ENCODE peak calls at places on chromosomes 13 and 19, in seven cellular contexts. One of them, this sample, is unnamed. For H3K27me3, the result is how much of the 10 kb centered on the place peaks cover.

GRCh38 chr13:80336335-80336734 is 4.6 kb downstream of the SPRY2 start:
- DNase-seq in adrenal gland: no peak
- DNase-seq in HepG2: no peak
- DNase-seq in heart right ventricle: no peak
- DNase-seq in right cardiac atrium: no peak
- DNase-seq in ovary: no peak
- DNase-seq in thoracic aorta: no peak
- DNase-seq in this sample: no peak

GRCh38 chr13:19782049-19782726 is 557 bp downstream of the PSPC1 start:
- DNase-seq in adrenal gland: peak
- DNase-seq in HepG2: no peak
- DNase-seq in heart right ventricle: peak
- DNase-seq in right cardiac atrium: peak
- DNase-seq in ovary: peak
- DNase-seq in thoracic aorta: peak
- DNase-seq in this sample: peak

GRCh38 chr13:112617754-112618375 is 29.9 kb upstream of the TUBGCP3 start:
- DNase-seq in adrenal gland: peak
- DNase-seq in HepG2: no peak
- DNase-seq in heart right ventricle: no peak
- DNase-seq in right cardiac atrium: no peak
- DNase-seq in ovary: no peak
- DNase-seq in thoracic aorta: no peak
- DNase-seq in this sample: no peak

GRCh38 chr13:69485991-69486592 is 621.5 kb upstream of the ATXN8OS start:
- DNase-seq in adrenal gland: no peak
- DNase-seq in HepG2: no peak
- DNase-seq in heart right ventricle: no peak
- DNase-seq in right cardiac atrium: no peak
- DNase-seq in ovary: no peak
- DNase-seq in thoracic aorta: no peak
- DNase-seq in this sample: no peak

GRCh38 chr19:35509018-35509652 is 4.3 kb downstream of the DMKN start:
- DNase-seq in adrenal gland: no peak
- DNase-seq in HepG2: peak
- DNase-seq in heart right ventricle: no peak
- DNase-seq in right cardiac atrium: no peak
- DNase-seq in ovary: peak
- DNase-seq in thoracic aorta: no peak
- DNase-seq in this sample: no peak

GRCh38 chr13:77415253-77416127 is 88.6 kb upstream of the MYCBP2 start:
- DNase-seq in adrenal gland: no peak
- DNase-seq in HepG2: no peak
- DNase-seq in heart right ventricle: no peak
- DNase-seq in right cardiac atrium: no peak
- DNase-seq in ovary: no peak
- DNase-seq in thoracic aorta: no peak
- DNase-seq in this sample: no peak

GRCh38 chr19:932647-933552 is 7.1 kb downstream of the ARID3A start:
- DNase-seq in adrenal gland: peak
- DNase-seq in HepG2: no peak
- DNase-seq in heart right ventricle: peak
- DNase-seq in right cardiac atrium: peak
- DNase-seq in ovary: peak
- DNase-seq in thoracic aorta: no peak
- DNase-seq in this sample: peak

GRCh38 chr13:27161423-27161822 is 10.2 kb downstream of the USP12 start:
- DNase-seq in adrenal gland: no peak
- DNase-seq in HepG2: no peak
- DNase-seq in heart right ventricle: no peak
- DNase-seq in right cardiac atrium: no peak
- DNase-seq in ovary: no peak
- DNase-seq in thoracic aorta: no peak
- DNase-seq in this sample: no peak

GRCh38 chr19:39474139-39474620 is 6.5 kb upstream of the TIMM50 start:
- DNase-seq in adrenal gland: peak
- DNase-seq in HepG2: peak
- DNase-seq in heart right ventricle: peak
- DNase-seq in right cardiac atrium: peak
- DNase-seq in ovary: peak
- DNase-seq in thoracic aorta: no peak
- DNase-seq in this sample: peak

GRCh38 chr19:28472843-28473242 is 740.1 kb downstream of the UQCRFS1 start:
- DNase-seq in adrenal gland: peak
- DNase-seq in HepG2: no peak
- DNase-seq in heart right ventricle: no peak
- DNase-seq in right cardiac atrium: peak
- DNase-seq in ovary: no peak
- DNase-seq in thoracic aorta: no peak
- DNase-seq in this sample: peak

GRCh38 chr13:35898041-35898440 is 233.1 kb downstream of the DCLK1 start:
- DNase-seq in adrenal gland: no peak
- DNase-seq in HepG2: no peak
- DNase-seq in heart right ventricle: no peak
- DNase-seq in right cardiac atrium: no peak
- DNase-seq in ovary: no peak
- DNase-seq in thoracic aorta: no peak
- DNase-seq in this sample: no peak

GRCh38 chr19:18021121-18021755 is 13.3 kb downstream of the ARRDC2 start:
- DNase-seq in adrenal gland: peak
- DNase-seq in HepG2: no peak
- DNase-seq in heart right ventricle: peak
- DNase-seq in right cardiac atrium: peak
- DNase-seq in ovary: peak
- DNase-seq in thoracic aorta: peak
- DNase-seq in this sample: peak

DNA sequence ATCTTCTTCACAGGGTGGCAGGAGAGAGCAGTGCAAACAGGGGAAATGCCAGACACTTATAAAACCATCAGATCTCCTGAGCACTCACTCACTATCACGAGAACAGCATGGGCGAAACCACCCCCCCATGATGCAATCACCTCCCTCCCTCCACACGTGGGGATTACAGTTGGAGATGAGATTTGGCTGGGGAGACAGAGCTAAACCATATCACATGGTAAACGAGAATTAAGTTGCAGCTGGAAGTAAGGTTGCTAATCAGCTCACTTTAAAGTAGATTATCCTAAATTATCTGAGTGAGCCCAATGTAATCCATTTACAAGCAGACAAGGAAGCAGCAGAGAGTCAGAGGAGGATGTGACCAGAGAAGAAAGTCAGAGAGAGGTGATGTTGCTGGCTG is 102.2 kb upstream of the IPO5 start:
- DNase-seq in adrenal gland: no peak
- DNase-seq in HepG2: no peak
- DNase-seq in heart right ventricle: no peak
- DNase-seq in right cardiac atrium: no peak
- DNase-seq in ovary: no peak
- DNase-seq in thoracic aorta: no peak
- DNase-seq in this sample: no peak
- H3K27me3 ChIP-seq in adrenal gland: under half
- H3K27me3 ChIP-seq in HepG2: under half
- H3K27me3 ChIP-seq in heart right ventricle: under half
- H3K27me3 ChIP-seq in right cardiac atrium: under half
- H3K27me3 ChIP-seq in ovary: under half
- H3K27me3 ChIP-seq in thoracic aorta: under half
- H3K27me3 ChIP-seq in this sample: under half

DNA sequence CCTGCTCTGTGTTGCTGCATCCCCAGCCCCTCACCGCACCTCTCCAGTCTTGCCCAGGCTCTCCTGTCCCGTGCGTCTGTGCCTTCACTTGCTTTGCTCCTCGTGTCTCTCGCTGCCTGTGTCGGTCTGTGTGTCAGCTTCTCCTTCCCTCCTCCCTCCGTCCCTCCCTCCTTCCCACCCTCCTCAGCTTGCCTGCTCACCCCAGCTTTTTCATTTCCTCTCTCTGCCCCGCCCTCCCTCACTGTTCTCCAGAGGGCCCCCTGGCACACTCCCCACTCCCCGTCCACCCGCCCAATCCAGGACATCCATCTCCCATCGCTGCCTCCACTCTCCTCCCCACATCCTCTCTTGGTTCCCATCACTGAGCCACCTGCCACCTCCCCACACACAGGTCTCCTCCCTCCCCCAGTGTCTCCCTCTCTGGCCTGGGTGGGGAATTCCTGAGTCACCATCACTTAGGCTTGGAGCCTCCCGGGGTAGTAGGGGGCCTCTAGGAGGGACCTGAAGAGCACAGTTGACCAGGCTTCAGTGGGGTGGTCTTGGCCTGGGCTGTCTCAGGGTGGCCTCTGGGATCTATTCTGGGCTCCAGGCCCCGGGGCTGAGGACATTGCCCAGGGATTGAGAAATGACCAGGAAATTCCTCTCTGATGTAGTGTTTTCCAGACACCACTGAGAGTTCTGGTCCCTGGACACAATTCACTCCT is at the start of gene PTGIR:
- DNase-seq in adrenal gland: peak
- DNase-seq in HepG2: no peak
- DNase-seq in heart right ventricle: peak
- DNase-seq in right cardiac atrium: peak
- DNase-seq in ovary: no peak
- DNase-seq in thoracic aorta: peak
- DNase-seq in this sample: peak
- H3K4me3 ChIP-seq in adrenal gland: peak
- H3K4me3 ChIP-seq in HepG2: no peak
- H3K4me3 ChIP-seq in heart right ventricle: peak
- H3K4me3 ChIP-seq in right cardiac atrium: peak
- H3K4me3 ChIP-seq in ovary: no peak
- H3K4me3 ChIP-seq in thoracic aorta: peak
- H3K4me3 ChIP-seq in this sample: peak

GRCh38 chr13:32894589-32895001 is 121.6 kb upstream of the KL start:
- DNase-seq in adrenal gland: no peak
- DNase-seq in HepG2: no peak
- DNase-seq in heart right ventricle: no peak
- DNase-seq in right cardiac atrium: no peak
- DNase-seq in ovary: no peak
- DNase-seq in thoracic aorta: no peak
- DNase-seq in this sample: no peak
- H3K27ac ChIP-seq in adrenal gland: no peak
- H3K27ac ChIP-seq in HepG2: no peak
- H3K27ac ChIP-seq in heart right ventricle: no peak
- H3K27ac ChIP-seq in right cardiac atrium: no peak
- H3K27ac ChIP-seq in ovary: no peak
- H3K27ac ChIP-seq in thoracic aorta: no peak
- H3K27ac ChIP-seq in this sample: no peak

GRCh38 chr13:111112196-111112595 is 2.9 kb upstream of the ARHGEF7 start:
- DNase-seq in adrenal gland: no peak
- DNase-seq in HepG2: no peak
- DNase-seq in heart right ventricle: no peak
- DNase-seq in right cardiac atrium: no peak
- DNase-seq in ovary: no peak
- DNase-seq in thoracic aorta: no peak
- DNase-seq in this sample: no peak
- H3K27me3 ChIP-seq in adrenal gland: under half
- H3K27me3 ChIP-seq in HepG2: under half
- H3K27me3 ChIP-seq in heart right ventricle: under half
- H3K27me3 ChIP-seq in right cardiac atrium: under half
- H3K27me3 ChIP-seq in ovary: under half
- H3K27me3 ChIP-seq in thoracic aorta: under half
- H3K27me3 ChIP-seq in this sample: under half

DNA sequence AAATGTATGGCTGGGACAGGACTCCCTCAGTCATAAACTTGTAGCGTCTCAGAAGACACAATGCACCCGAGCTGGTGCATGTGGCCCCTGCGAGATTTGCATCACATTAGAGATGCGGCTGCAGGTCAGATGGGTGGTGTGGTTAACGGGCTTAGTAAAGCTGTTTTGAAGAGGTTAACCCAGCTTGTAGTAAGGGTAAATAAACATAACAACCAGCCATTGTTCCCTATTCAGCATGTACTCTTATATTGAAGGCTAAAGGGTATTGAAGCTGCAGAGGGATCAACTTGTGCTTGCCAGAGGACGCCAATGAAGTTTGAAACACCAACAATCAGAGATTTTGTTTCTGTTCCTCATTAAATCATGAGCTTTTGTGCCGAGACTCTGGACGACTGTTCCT is 79.4 kb downstream of the ZIC5 start:
- DNase-seq in adrenal gland: no peak
- DNase-seq in HepG2: no peak
- DNase-seq in heart right ventricle: no peak
- DNase-seq in right cardiac atrium: no peak
- DNase-seq in ovary: no peak
- DNase-seq in thoracic aorta: no peak
- DNase-seq in this sample: no peak
- H3K4me3 ChIP-seq in adrenal gland: no peak
- H3K4me3 ChIP-seq in HepG2: no peak
- H3K4me3 ChIP-seq in heart right ventricle: no peak
- H3K4me3 ChIP-seq in right cardiac atrium: no peak
- H3K4me3 ChIP-seq in ovary: no peak
- H3K4me3 ChIP-seq in thoracic aorta: no peak
- H3K4me3 ChIP-seq in this sample: no peak

GRCh38 chr19:49775742-49776370 is 9.1 kb downstream of the AP2A1 start:
- DNase-seq in adrenal gland: no peak
- DNase-seq in HepG2: no peak
- DNase-seq in heart right ventricle: no peak
- DNase-seq in right cardiac atrium: no peak
- DNase-seq in ovary: no peak
- DNase-seq in thoracic aorta: no peak
- DNase-seq in this sample: no peak

GRCh38 chr19:49773663-49774305 is 7.0 kb downstream of the AP2A1 start:
- DNase-seq in adrenal gland: no peak
- DNase-seq in HepG2: no peak
- DNase-seq in heart right ventricle: no peak
- DNase-seq in right cardiac atrium: no peak
- DNase-seq in ovary: no peak
- DNase-seq in thoracic aorta: no peak
- DNase-seq in this sample: no peak

GRCh38 chr19:49772850-49773432 is 6.1 kb downstream of the AP2A1 start:
- DNase-seq in adrenal gland: no peak
- DNase-seq in HepG2: no peak
- DNase-seq in heart right ventricle: no peak
- DNase-seq in right cardiac atrium: no peak
- DNase-seq in ovary: no peak
- DNase-seq in thoracic aorta: no peak
- DNase-seq in this sample: no peak

GRCh38 chr19:49774969-49775368 is 8.2 kb downstream of the AP2A1 start:
- DNase-seq in adrenal gland: no peak
- DNase-seq in HepG2: no peak
- DNase-seq in heart right ventricle: no peak
- DNase-seq in right cardiac atrium: no peak
- DNase-seq in ovary: no peak
- DNase-seq in thoracic aorta: no peak
- DNase-seq in this sample: no peak

DNA sequence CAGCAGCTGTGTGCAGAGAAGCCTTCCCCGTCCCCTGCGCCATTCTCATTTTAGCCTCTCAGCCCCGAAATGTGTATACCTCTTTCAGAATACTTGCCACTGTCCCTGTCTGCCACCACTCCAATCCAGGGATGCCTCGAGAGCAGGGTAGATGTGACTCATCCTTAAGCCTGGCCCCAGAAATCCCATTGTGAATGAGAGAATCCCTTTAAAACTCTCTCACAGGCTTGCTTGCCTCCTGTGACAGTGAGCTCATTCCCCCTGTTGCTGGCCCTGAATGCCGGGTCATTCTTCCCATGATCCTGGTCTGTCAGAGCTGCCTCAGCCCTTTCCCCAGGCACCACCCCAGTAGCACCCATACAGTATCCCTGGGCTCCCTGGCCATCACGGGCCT is 9.6 kb downstream of the AP2A1 start:
- DNase-seq in adrenal gland: no peak
- DNase-seq in HepG2: no peak
- DNase-seq in heart right ventricle: no peak
- DNase-seq in right cardiac atrium: no peak
- DNase-seq in ovary: no peak
- DNase-seq in thoracic aorta: no peak
- DNase-seq in this sample: no peak
- H3K27ac ChIP-seq in adrenal gland: no peak
- H3K27ac ChIP-seq in HepG2: no peak
- H3K27ac ChIP-seq in heart right ventricle: no peak
- H3K27ac ChIP-seq in right cardiac atrium: no peak
- H3K27ac ChIP-seq in ovary: no peak
- H3K27ac ChIP-seq in thoracic aorta: no peak
- H3K27ac ChIP-seq in this sample: no peak